ENCODE peak calls at places on chromosomes 4 and X, in four cellular contexts. X, D, B and J are unnamed samples.

GRCh38 chrX:48891402-48892288 is 5.9 kb downstream of the TIMM17B start:
- DNase-seq in X (peak; percentile 76), D (peak; percentile 76), B (peak; percentile 84), J (peak; percentile 78)

GRCh38 chrX:132837126-132837525 is 121.3 kb downstream of the HS6ST2 start:
- DNase-seq in D (no peak), B (no peak), X (no peak), J (no peak)

GRCh38 chr4:146329042-146329716 is 114.8 kb downstream of the REELD1 start:
- DNase-seq in D (no peak), X (no peak), B (no peak), J (no peak)

GRCh38 chr4:117777721-117778120 is 256.6 kb upstream of the NDST3 start:
- DNase-seq in B (no peak), X (no peak), D (no peak), J (no peak)

GRCh38 chr4:153137168-153137567 is 67.1 kb upstream of the TRIM2 start:
- DNase-seq in D (no peak), B (no peak), X (peak; percentile 44), J (no peak)

GRCh38 chr4:762211-763190 is 56.9 kb downstream of the PCGF3 start:
- DNase-seq in D (peak; percentile 58), X (no peak), B (no peak), J (no peak)

GRCh38 chr4:182644326-182645050 is 272.7 kb downstream of the DCTD start:
- DNase-seq in D (no peak), B (no peak), X (no peak), J (no peak)

GRCh38 chr4:123939621-123940020 is 543.0 kb downstream of the SPRY1 start:
- DNase-seq in D (no peak), B (no peak), X (no peak), J (no peak)

GRCh38 chr4:68447201-68447600 is at the start of gene TMPRSS11E:
- DNase-seq in B (no peak), D (no peak), X (no peak), J (no peak)

GRCh38 chr4:68451246-68452211 is 4.3 kb downstream of the TMPRSS11E start:
- DNase-seq in D (no peak), B (no peak), X (no peak), J (no peak)
- TF ChIP-seq NR3C1 in D (no peak), B (no peak), X (no peak), J (no peak)

GRCh38 chr4:121307441-121308327 is 73.1 kb downstream of the QRFPR start:
- DNase-seq in D (peak; percentile 34), X (peak; percentile 2), B (peak; percentile 25), J (peak; percentile 45)
- TF ChIP-seq NR3C1 in D (no peak), X (no peak), B (no peak), J (no peak)

GRCh38 chrX:10011991-10012390 is 44.8 kb downstream of the CLDN34 start:
- DNase-seq in X (no peak), D (no peak), B (no peak), J (no peak)

GRCh38 chrX:10008483-10009056 is 41.4 kb downstream of the CLDN34 start:
- DNase-seq in X (no peak), B (no peak), D (no peak), J (no peak)

GRCh38 chrX:10011261-10011931 is 44.2 kb downstream of the CLDN34 start:
- DNase-seq in B (no peak), D (no peak), X (no peak), J (no peak)

GRCh38 chrX:10012776-10013175 is 45.6 kb downstream of the CLDN34 start:
- DNase-seq in D (no peak), X (no peak), B (no peak), J (no peak)

GRCh38 chrX:10010686-10011085 is 43.5 kb downstream of the CLDN34 start:
- DNase-seq in D (peak; percentile 67), B (no peak), X (no peak), J (no peak)
- TF ChIP-seq NR3C1 in D (no peak), B (no peak), X (no peak), J (no peak)

DNA sequence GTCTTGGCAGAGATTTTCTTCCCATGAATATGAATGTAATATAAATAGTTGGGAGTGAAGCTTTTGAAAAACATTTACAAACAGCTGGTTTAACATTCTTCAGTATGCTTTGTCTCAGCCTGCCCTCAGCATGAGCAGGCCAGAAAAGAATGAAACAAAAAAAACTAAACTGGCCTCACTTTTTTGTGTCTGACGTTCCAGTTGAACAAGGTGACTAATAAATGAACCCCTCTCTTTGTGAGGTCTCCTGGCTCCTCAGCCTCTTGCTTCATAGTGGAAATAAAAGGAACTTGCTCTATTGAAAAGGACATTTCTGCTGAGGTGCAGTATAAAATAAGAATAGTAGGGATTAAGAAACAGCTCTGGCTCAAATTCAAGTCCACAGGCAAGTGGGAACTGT is 9.4 kb downstream of the CHST7 start:
- DNase-seq in X (no peak), D (no peak), B (no peak), J (no peak)
- TF ChIP-seq NR3C1 in X (no peak), D (no peak), B (no peak), J (no peak)

DNA sequence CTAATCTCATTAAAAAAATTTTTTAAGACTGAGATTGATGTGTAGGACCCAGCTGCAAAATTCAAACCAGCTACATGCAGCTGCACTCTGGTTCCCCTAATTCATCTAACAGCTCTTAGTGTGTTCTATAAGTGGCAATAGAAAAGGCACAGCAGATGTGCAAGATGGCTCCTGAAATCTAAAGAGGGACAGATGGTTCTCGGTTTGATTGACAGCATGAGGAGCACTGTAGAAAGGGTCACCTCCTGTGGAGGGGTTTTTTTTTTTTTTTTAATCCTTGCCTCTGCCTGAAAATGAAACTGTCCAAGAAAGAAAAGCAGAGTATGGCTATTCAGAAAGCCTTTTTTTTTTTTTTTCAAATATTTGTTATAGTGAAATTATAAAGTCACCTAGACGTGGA is 16.9 kb upstream of the OCIAD1 start:
- DNase-seq in X (no peak), D (no peak), B (no peak), J (no peak)
- TF ChIP-seq NR3C1 in X (no peak), D (no peak), B (no peak), J (no peak)

GRCh38 chr4:54525602-54526001 is 132.2 kb upstream of the KIT start:
- DNase-seq in B (no peak), D (no peak), X (no peak), J (no peak)
- TF ChIP-seq NR3C1 in B (no peak), D (no peak), X (no peak), J (no peak)

GRCh38 chr4:99736846-99737245 is 79.2 kb upstream of the C4orf54 start:
- DNase-seq in B (no peak), X (no peak), D (no peak), J (no peak)

GRCh38 chr4:99729186-99729585 is 71.6 kb upstream of the C4orf54 start:
- DNase-seq in X (no peak), B (no peak), D (no peak), J (no peak)

GRCh38 chr4:99735822-99736221 is 78.2 kb upstream of the C4orf54 start:
- DNase-seq in D (no peak), X (no peak), B (no peak), J (no peak)

DNA sequence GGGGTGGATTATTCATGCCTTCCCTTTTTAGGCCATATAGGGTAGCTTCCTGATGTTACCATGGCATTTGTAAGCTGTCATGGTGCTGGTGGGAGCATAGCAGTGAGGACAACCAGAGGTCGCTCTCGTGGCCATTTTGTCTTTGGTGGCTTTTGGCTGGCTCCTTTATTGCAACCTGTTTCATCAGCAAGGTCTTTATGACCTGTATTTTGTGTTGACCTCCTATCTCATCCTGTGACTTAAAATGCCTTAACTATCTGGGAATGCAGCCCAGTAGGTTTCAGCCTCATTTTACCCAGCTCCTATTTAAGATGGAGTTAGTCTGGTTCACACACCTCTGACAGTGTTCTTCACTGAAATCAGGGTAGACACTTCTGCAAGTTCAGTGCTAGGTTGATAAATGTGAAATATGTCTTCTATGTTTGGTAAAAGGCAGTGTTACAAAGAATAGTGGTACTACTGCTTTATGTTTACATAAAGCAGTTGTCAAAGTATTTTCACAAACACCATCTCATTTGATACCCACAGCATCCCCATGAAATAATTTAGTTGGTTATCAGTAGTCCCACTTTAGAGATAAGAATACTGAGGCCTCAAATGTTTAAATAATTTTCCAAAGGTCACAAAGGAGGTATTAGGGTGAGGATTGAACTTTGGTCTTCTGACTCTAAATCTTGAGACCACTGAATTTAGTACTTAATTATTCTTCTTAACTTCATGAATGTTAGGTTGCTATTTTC is 77.1 kb upstream of the C4orf54 start:
- DNase-seq in D (no peak), B (no peak), X (no peak), J (no peak)
- TF ChIP-seq NR3C1 in D (no peak), B (no peak), X (no peak), J (no peak)

DNA sequence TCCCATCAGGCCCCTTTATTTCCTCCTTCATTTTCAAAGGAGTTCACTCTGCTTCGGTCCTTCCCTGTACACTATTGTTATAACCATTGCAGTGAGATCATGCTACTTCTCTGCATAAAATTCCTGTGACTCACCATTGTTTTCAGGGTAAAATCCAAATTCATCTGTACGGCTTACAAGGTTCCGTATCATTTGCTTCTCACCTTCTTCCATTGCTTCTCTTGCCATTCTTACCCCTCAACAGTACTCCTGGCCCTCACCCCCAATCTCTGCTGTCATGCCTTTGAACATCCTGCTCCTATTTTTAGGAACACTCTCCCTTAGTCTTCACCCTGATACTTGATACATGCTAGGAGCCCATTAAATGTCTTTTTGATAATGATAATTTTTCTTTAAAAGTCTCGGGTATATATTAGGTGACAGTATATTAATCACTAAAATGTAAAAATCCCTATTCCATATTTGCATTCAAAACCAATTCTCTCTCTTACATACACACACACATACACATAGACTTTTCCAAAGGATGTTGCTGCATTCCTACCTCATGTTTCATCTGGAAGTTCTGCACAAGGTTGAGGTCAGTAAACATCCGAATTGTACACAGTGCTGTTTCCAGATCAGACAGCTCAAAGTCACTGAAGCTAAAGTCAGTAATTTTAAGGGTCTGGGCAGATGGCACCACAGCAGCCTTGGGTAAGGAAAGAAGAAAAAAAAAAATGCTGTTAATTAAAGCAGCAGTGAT is 103.4 kb downstream of the PDE5A start:
- DNase-seq in X (no peak), D (peak; percentile 81), B (no peak), J (no peak)
- TF ChIP-seq NR3C1 in X (no peak), D (no peak), B (no peak), J (no peak)